ENCODE peak calls at places on chromosomes 12 and 14, in seven cellular contexts. E is hepatocyte, A is bronchial epithelial cell, R is heart right ventricle, V is fibroblast of mammary gland, Q is epithelial cell of proximal tubule, D is ovary. N is an unnamed sample.

GRCh38 chr12:109716092-109716479 is 2.5 kb downstream of the FAM222A start:
- DNase-seq in E (no peak), A (no peak), R (no peak), V (no peak), Q (no peak), D (peak; percentile 60), N (no peak)

GRCh38 chr14:53109028-53109687 is 44.0 kb downstream of the DDHD1 start:
- DNase-seq in E (no peak), A (no peak), R (no peak), V (no peak), Q (no peak), D (no peak), N (no peak)

GRCh38 chr12:28191018-28191595 is 851 bp downstream of the CCDC91 start:
- DNase-seq in E (no peak), A (peak; percentile 65), R (peak; percentile 9), V (peak; percentile 76), Q (no peak), D (no peak), N (no peak)

GRCh38 chr12:121124402-121125109 is 8.1 kb upstream of the P2RX7 start:
- DNase-seq in E (peak; percentile 46), A (peak; percentile 98), R (no peak), V (peak; percentile 79), Q (peak; percentile 100), D (no peak), N (peak; percentile 88)

GRCh38 chr14:75392686-75393641 is 34.9 kb upstream of the JDP2 start:
- DNase-seq in E (no peak), A (no peak), R (no peak), V (no peak), Q (no peak), D (no peak), N (no peak)

GRCh38 chr12:88505696-88506095 is 74.6 kb downstream of the KITLG start:
- DNase-seq in E (no peak), A (no peak), R (no peak), V (no peak), Q (no peak), D (no peak), N (no peak)

GRCh38 chr12:82746668-82747067 is 60.0 kb downstream of the TMTC2 start:
- DNase-seq in E (no peak), A (no peak), R (no peak), V (no peak), Q (no peak), D (no peak), N (no peak)

GRCh38 chr12:24118675-24119074 is 169.2 kb upstream of the SOX5 start:
- DNase-seq in E (no peak), A (no peak), R (no peak), V (peak; percentile 39), Q (no peak), D (no peak), N (no peak)

GRCh38 chr12:12017135-12017581 is 53.6 kb upstream of the BCL2L14 start:
- DNase-seq in E (no peak), A (no peak), R (no peak), V (no peak), Q (no peak), D (no peak), N (no peak)

GRCh38 chr12:1591029-1591428 is 3.4 kb downstream of the FBXL14 start:
- DNase-seq in E (peak; percentile 35), A (peak; percentile 77), R (no peak), V (peak; percentile 73), Q (no peak), D (no peak), N (peak; percentile 45)

GRCh38 chr12:1587927-1588573 is 6.3 kb downstream of the FBXL14 start:
- DNase-seq in E (no peak), A (no peak), R (no peak), V (no peak), Q (no peak), D (no peak), N (peak; percentile 60)

GRCh38 chr12:1588574-1588944 is 5.8 kb downstream of the FBXL14 start:
- DNase-seq in E (no peak), A (no peak), R (no peak), V (no peak), Q (no peak), D (no peak), N (no peak)

GRCh38 chr12:1591543-1591942 is 2.8 kb downstream of the FBXL14 start:
- DNase-seq in E (no peak), A (no peak), R (no peak), V (no peak), Q (no peak), D (no peak), N (peak; percentile 47)

DNA sequence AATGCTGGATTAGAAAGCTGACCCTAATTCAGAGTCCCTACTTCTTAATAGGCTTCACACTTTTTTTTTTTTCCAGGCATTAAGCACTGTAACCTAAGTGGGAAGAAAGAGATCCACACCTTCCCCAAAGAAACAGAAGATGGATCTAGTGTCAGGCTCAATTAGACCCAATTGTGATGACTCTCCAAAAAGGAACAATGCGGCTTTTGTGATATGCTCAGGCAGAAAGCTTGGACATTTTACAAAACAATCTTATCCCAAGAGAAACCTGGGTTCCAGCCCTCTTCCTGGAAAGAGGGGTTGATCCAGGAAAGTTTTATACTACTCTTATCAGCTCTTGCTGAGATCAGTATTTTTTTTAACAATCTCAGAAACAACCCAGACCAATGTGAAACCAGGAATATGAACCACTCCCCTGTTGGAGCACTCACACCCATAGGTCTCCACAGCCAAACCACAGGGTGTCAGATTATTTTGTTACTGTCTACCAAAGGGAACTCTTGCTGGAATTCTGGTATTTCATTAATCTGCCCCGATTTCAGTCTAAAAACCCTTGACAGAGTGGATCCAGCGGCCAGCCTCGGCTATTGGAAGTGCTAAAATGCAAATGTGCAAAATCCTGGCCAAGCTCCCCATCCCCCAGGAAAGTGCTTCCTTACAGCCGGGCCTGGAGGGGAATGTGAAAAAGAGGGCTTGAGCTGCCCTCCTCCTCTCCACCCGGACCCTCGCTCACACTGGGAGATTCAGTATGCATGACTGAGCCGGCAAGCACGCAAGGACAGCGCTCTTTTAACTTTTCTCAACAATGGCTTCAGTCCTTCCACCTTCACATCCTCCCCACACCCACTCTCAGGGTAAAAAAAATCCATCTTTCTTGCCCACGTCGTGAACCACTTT is 4.0 kb downstream of the FBXL14 start:
- DNase-seq in E (no peak), A (no peak), R (no peak), V (peak; percentile 62), Q (no peak), D (no peak), N (peak; percentile 63)
- H3K4me3 ChIP-seq in E (no peak overlapping the region), A (no peak overlapping the region), R (peak overlapping the region; percentile 15), V (peak overlapping the region; percentile 37), Q (peak overlapping the region; percentile 76), D (no peak overlapping the region), N (peak overlapping the region; percentile 49)

GRCh38 chr12:52760623-52761022 is 16.5 kb downstream of the KRT76 start:
- DNase-seq in E (no peak), A (no peak), R (no peak), V (no peak), Q (no peak), D (no peak), N (no peak)

GRCh38 chr12:52763991-52764390 is 13.2 kb downstream of the KRT76 start:
- DNase-seq in E (no peak), A (no peak), R (no peak), V (no peak), Q (no peak), D (no peak), N (no peak)

GRCh38 chr12:52761802-52762201 is 15.3 kb downstream of the KRT76 start:
- DNase-seq in E (no peak), A (no peak), R (no peak), V (no peak), Q (no peak), D (no peak), N (no peak)

GRCh38 chr12:52765702-52766101 is 11.4 kb downstream of the KRT76 start:
- DNase-seq in E (no peak), A (no peak), R (no peak), V (no peak), Q (no peak), D (no peak), N (no peak)

DNA sequence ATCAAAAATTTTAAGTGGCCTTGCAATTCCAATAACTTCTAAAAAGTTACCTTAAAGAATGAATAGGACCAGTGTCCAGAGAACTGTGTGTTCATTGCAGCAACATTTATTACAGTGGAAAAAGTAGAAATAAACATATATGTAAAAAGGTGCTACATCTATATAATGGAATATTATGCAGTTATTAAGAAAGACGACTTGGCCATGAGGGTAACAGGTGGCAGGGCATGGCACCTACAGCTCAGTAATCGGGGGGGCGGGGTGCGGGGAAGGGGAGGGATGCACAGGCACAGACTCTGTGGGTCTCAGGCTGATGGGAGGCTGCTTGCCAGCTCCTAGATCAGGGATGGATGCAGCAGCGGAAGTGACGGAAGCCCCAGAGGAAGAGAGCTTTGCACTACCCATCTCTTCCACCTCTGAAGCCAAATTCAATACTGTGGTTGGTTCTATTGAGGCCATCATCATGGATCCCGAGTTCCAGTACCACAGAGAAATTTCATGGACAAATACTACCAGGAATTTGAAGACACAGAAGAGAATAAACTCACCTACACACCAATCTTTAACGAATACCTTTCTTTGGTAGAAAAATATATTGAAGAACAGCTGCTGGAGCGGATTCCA is 14.0 kb downstream of the KRT76 start:
- DNase-seq in E (no peak), A (no peak), R (no peak), V (no peak), Q (no peak), D (no peak), N (no peak)
- H3K4me3 ChIP-seq in E (no peak overlapping the region), A (no peak overlapping the region), R (no peak overlapping the region), V (no peak overlapping the region), Q (no peak overlapping the region), D (no peak overlapping the region), N (no peak overlapping the region)

GRCh38 chr12:130477221-130477620 is 139.5 kb downstream of the PIWIL1 start:
- DNase-seq in E (no peak), A (no peak), R (no peak), V (no peak), Q (no peak), D (no peak), N (no peak)

GRCh38 chr12:130477701-130478100 is 140.0 kb downstream of the PIWIL1 start:
- DNase-seq in E (no peak), A (no peak), R (no peak), V (no peak), Q (no peak), D (no peak), N (no peak)

GRCh38 chr12:130473266-130473665 is 135.6 kb downstream of the PIWIL1 start:
- DNase-seq in E (no peak), A (no peak), R (no peak), V (no peak), Q (no peak), D (no peak), N (no peak)

GRCh38 chr12:130476451-130476850 is 138.8 kb downstream of the PIWIL1 start:
- DNase-seq in E (no peak), A (no peak), R (no peak), V (no peak), Q (no peak), D (no peak), N (no peak)

DNA sequence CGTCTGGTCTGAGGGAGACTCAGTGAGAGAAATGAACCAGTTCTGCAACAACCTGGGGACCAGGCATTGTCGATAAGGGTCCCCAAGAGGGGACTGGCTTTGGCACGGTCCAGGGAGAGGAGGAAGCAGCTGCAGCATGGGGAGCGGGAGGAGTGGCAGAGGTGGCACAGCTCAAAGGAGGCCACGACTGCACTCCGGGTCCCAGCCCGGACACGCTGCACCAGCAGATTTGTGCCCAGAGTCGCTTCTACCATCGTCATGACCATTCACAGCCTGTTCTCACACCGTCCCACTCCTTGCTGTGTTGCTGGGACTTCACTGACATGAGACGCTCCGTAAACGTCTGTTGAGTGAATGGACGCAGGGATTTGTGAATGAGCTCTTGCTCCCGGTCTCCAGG is 136.9 kb downstream of the PIWIL1 start:
- DNase-seq in E (no peak), A (no peak), R (no peak), V (no peak), Q (no peak), D (no peak), N (no peak)
- H3K4me3 ChIP-seq in E (no peak overlapping the region), A (no peak overlapping the region), R (no peak overlapping the region), V (no peak overlapping the region), Q (no peak overlapping the region), D (no peak overlapping the region), N (no peak overlapping the region)

GRCh38 chr12:64612843-64613242 is 2.5 kb downstream of the RASSF3 start:
- DNase-seq in E (no peak), A (no peak), R (no peak), V (no peak), Q (no peak), D (no peak), N (no peak)
- H3K4me3 ChIP-seq in E (no peak overlapping the region), A (no peak overlapping the region), R (peak overlapping the region; percentile 92), V (no peak overlapping the region), Q (no peak overlapping the region), D (no peak overlapping the region), N (no peak overlapping the region)